ENCODE peak calls at places on chromosomes 7 and 10, in five cellular contexts. One of them, this sample, is unnamed.
A peak's percentile ranks its signal among the peaks of the same experiment; 100 is the strongest.

GRCh38 chr7:116227678-116228239 is 17.4 kb downstream of the TES start:
- DNase-seq in testis: no peak
- DNase-seq in effector memory CD4-positive, alpha-beta T cell: no peak
- DNase-seq in IMR-90: peak; percentile 94
- DNase-seq in cardiac muscle cell: no peak
- DNase-seq in this sample: no peak

GRCh38 chr10:110008518-110009339 is 945 bp downstream of the ADD3 start:
- DNase-seq in testis: peak; percentile 53
- DNase-seq in effector memory CD4-positive, alpha-beta T cell: peak; percentile 17
- DNase-seq in IMR-90: no peak
- DNase-seq in cardiac muscle cell: peak; percentile 42
- DNase-seq in this sample: no peak

GRCh38 chr7:26508917-26509316 is 217.3 kb downstream of the SNX10 start:
- DNase-seq in testis: no peak
- DNase-seq in effector memory CD4-positive, alpha-beta T cell: no peak
- DNase-seq in IMR-90: no peak
- DNase-seq in cardiac muscle cell: no peak
- DNase-seq in this sample: no peak

GRCh38 chr10:113665352-113665751 is 1.5 kb upstream of the NRAP start:
- DNase-seq in testis: no peak
- DNase-seq in effector memory CD4-positive, alpha-beta T cell: no peak
- DNase-seq in IMR-90: no peak
- DNase-seq in cardiac muscle cell: no peak
- DNase-seq in this sample: no peak

GRCh38 chr10:72691470-72692056 is 380 bp upstream of the MCU start:
- DNase-seq in testis: no peak
- DNase-seq in effector memory CD4-positive, alpha-beta T cell: no peak
- DNase-seq in IMR-90: peak; percentile 93
- DNase-seq in cardiac muscle cell: no peak
- DNase-seq in this sample: peak; percentile 73

GRCh38 chr7:101743995-101744360 is 73.4 kb upstream of the CUX1 start:
- DNase-seq in testis: peak; percentile 20
- DNase-seq in effector memory CD4-positive, alpha-beta T cell: no peak
- DNase-seq in IMR-90: no peak
- DNase-seq in cardiac muscle cell: peak; percentile 49
- DNase-seq in this sample: no peak

GRCh38 chr7:80496586-80496985 is 15.3 kb downstream of the GNAT3 start:
- DNase-seq in testis: no peak
- DNase-seq in effector memory CD4-positive, alpha-beta T cell: no peak
- DNase-seq in IMR-90: peak; percentile 54
- DNase-seq in cardiac muscle cell: no peak
- DNase-seq in this sample: no peak

GRCh38 chr7:20359397-20359963 is 28.8 kb downstream of the ITGB8 start:
- DNase-seq in testis: no peak
- DNase-seq in effector memory CD4-positive, alpha-beta T cell: no peak
- DNase-seq in IMR-90: peak; percentile 56
- DNase-seq in cardiac muscle cell: no peak
- DNase-seq in this sample: no peak

GRCh38 chr7:40815512-40815911 is 680.7 kb downstream of the SUGCT start:
- DNase-seq in testis: no peak
- DNase-seq in effector memory CD4-positive, alpha-beta T cell: no peak
- DNase-seq in IMR-90: peak; percentile 81
- DNase-seq in cardiac muscle cell: no peak
- DNase-seq in this sample: peak; percentile 37

GRCh38 chr7:102875700-102876192 is 37.1 kb upstream of the LRRC17 start:
- DNase-seq in testis: no peak
- DNase-seq in effector memory CD4-positive, alpha-beta T cell: no peak
- DNase-seq in IMR-90: peak; percentile 100
- DNase-seq in cardiac muscle cell: no peak
- DNase-seq in this sample: peak; percentile 98

GRCh38 chr7:38034062-38034907 is 113.8 kb downstream of the EPDR1 start:
- DNase-seq in testis: no peak
- DNase-seq in effector memory CD4-positive, alpha-beta T cell: no peak
- DNase-seq in IMR-90: no peak
- DNase-seq in cardiac muscle cell: no peak
- DNase-seq in this sample: no peak

GRCh38 chr7:77827999-77828398 is 29.4 kb downstream of the PHTF2 start:
- DNase-seq in testis: no peak
- DNase-seq in effector memory CD4-positive, alpha-beta T cell: no peak
- DNase-seq in IMR-90: no peak
- DNase-seq in cardiac muscle cell: no peak
- DNase-seq in this sample: no peak

GRCh38 chr7:143096146-143096545 is 35.7 kb upstream of the PIP start:
- DNase-seq in testis: no peak
- DNase-seq in effector memory CD4-positive, alpha-beta T cell: no peak
- DNase-seq in IMR-90: no peak
- DNase-seq in cardiac muscle cell: no peak
- DNase-seq in this sample: no peak

GRCh38 chr10:34121974-34122282 is 693.2 kb downstream of the PARD3 start:
- DNase-seq in testis: no peak
- DNase-seq in effector memory CD4-positive, alpha-beta T cell: no peak
- DNase-seq in IMR-90: peak; percentile 71
- DNase-seq in cardiac muscle cell: no peak
- DNase-seq in this sample: no peak

GRCh38 chr7:86768967-86769760 is 125.5 kb downstream of the GRM3 start:
- DNase-seq in testis: no peak
- DNase-seq in effector memory CD4-positive, alpha-beta T cell: no peak
- DNase-seq in IMR-90: no peak
- DNase-seq in cardiac muscle cell: no peak
- DNase-seq in this sample: no peak

GRCh38 chr10:13340626-13341370 is 7.3 kb downstream of the SEPHS1 start:
- DNase-seq in testis: no peak
- DNase-seq in effector memory CD4-positive, alpha-beta T cell: peak; percentile 6
- DNase-seq in IMR-90: no peak
- DNase-seq in cardiac muscle cell: no peak
- DNase-seq in this sample: no peak

GRCh38 chr10:43689618-43689954 is 40.9 kb upstream of the ZNF32 start:
- DNase-seq in testis: peak; percentile 58
- DNase-seq in effector memory CD4-positive, alpha-beta T cell: no peak
- DNase-seq in IMR-90: no peak
- DNase-seq in cardiac muscle cell: peak; percentile 20
- DNase-seq in this sample: no peak

GRCh38 chr7:74356589-74357315 is 67.5 kb downstream of the CLIP2 start:
- DNase-seq in testis: no peak
- DNase-seq in effector memory CD4-positive, alpha-beta T cell: no peak
- DNase-seq in IMR-90: peak; percentile 53
- DNase-seq in cardiac muscle cell: no peak
- DNase-seq in this sample: no peak

GRCh38 chr7:114922151-114922651 is 307 bp downstream of the MDFIC start:
- DNase-seq in testis: peak; percentile 18
- DNase-seq in effector memory CD4-positive, alpha-beta T cell: peak; percentile 49
- DNase-seq in IMR-90: peak; percentile 64
- DNase-seq in cardiac muscle cell: peak; percentile 74
- DNase-seq in this sample: no peak

GRCh38 chr10:124522903-124523260 is 61.3 kb downstream of the LHPP start:
- DNase-seq in testis: no peak
- DNase-seq in effector memory CD4-positive, alpha-beta T cell: no peak
- DNase-seq in IMR-90: no peak
- DNase-seq in cardiac muscle cell: no peak
- DNase-seq in this sample: no peak

GRCh38 chr10:124520553-124521428 is 59.2 kb downstream of the LHPP start:
- DNase-seq in testis: no peak
- DNase-seq in effector memory CD4-positive, alpha-beta T cell: no peak
- DNase-seq in IMR-90: peak; percentile 19
- DNase-seq in cardiac muscle cell: no peak
- DNase-seq in this sample: no peak

GRCh38 chr10:124523301-124523871 is 61.8 kb downstream of the LHPP start:
- DNase-seq in testis: no peak
- DNase-seq in effector memory CD4-positive, alpha-beta T cell: no peak
- DNase-seq in IMR-90: no peak
- DNase-seq in cardiac muscle cell: no peak
- DNase-seq in this sample: no peak

GRCh38 chr10:124522131-124522902 is 60.7 kb downstream of the LHPP start:
- DNase-seq in testis: no peak
- DNase-seq in effector memory CD4-positive, alpha-beta T cell: no peak
- DNase-seq in IMR-90: no peak
- DNase-seq in cardiac muscle cell: no peak
- DNase-seq in this sample: no peak

DNA sequence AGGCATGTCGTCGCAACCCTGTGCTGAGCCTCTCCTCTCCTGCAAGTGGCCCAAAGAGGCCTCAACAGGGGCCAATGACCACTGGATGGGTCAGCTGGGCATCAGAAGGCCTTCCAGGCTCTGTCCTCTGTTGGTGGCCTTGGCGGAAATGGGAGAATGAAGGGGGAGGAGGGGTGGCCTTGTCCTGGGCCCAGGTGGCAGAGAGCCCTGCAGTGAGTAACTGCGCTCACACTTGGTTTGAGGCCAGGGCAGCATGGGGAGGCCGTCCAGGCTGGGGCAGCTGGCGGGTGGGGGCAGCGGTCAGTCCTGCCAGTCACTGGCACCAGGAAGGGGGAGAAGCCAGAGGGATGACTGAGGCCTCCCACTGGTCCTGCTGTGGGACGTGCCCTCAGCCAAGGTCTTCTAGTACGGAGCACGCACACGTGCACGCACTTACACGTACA is 59.8 kb downstream of the LHPP start:
- DNase-seq in testis: peak; percentile 75
- DNase-seq in effector memory CD4-positive, alpha-beta T cell: no peak
- DNase-seq in IMR-90: no peak
- DNase-seq in cardiac muscle cell: no peak
- DNase-seq in this sample: no peak
- H3K27ac ChIP-seq in testis: no peak overlapping the region
- H3K27ac ChIP-seq in effector memory CD4-positive, alpha-beta T cell: no peak overlapping the region
- H3K27ac ChIP-seq in IMR-90: no peak overlapping the region
- H3K27ac ChIP-seq in cardiac muscle cell: no peak overlapping the region
- H3K27ac ChIP-seq in this sample: no peak overlapping the region

DNA sequence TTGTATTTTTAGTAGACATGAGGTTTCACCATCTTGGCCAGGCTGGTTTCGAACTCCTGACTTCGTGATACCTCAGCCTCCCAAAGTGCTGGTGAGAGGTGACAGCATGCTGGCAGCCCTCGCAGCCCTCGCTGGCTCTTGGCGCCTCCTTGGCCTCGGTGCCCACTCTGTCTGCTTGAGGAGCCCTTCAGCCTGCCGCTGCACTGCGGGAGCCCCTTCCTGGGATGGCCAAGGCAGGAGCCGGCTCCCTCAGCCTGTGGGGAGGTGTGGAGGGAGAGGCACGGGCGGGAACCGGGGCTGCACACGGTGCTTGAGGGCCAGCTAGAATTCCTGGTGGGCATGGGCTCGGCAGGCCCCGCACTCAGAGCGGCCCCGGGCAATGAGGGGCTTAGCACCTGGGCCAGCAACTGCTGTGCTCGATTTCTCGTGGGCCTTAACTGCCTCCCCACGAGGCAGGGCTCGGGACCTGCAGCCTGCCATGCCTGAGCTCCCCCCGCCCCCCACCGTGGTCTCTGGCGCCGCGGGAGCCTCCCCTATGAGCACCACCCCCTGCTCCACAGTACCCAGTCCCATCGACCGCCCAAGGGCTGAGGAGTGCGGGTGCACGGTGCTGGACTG is 96.5 kb upstream of the RHOBTB1 start:
- DNase-seq in testis: no peak
- DNase-seq in effector memory CD4-positive, alpha-beta T cell: no peak
- DNase-seq in IMR-90: no peak
- DNase-seq in cardiac muscle cell: no peak
- DNase-seq in this sample: no peak
- H3K27ac ChIP-seq in testis: no peak overlapping the region
- H3K27ac ChIP-seq in effector memory CD4-positive, alpha-beta T cell: no peak overlapping the region
- H3K27ac ChIP-seq in IMR-90: no peak overlapping the region
- H3K27ac ChIP-seq in cardiac muscle cell: no peak overlapping the region
- H3K27ac ChIP-seq in this sample: no peak overlapping the region

GRCh38 chr10:32982911-32983310 is 24.9 kb upstream of the ITGB1 start:
- DNase-seq in testis: no peak
- DNase-seq in effector memory CD4-positive, alpha-beta T cell: no peak
- DNase-seq in IMR-90: peak; percentile 55
- DNase-seq in cardiac muscle cell: no peak
- DNase-seq in this sample: no peak

GRCh38 chr10:32980558-32981468 is 22.8 kb upstream of the ITGB1 start:
- DNase-seq in testis: peak; percentile 88
- DNase-seq in effector memory CD4-positive, alpha-beta T cell: peak; percentile 72
- DNase-seq in IMR-90: peak; percentile 100
- DNase-seq in cardiac muscle cell: peak; percentile 94
- DNase-seq in this sample: peak; percentile 99

GRCh38 chr10:32982293-32982709 is 24.3 kb upstream of the ITGB1 start:
- DNase-seq in testis: no peak
- DNase-seq in effector memory CD4-positive, alpha-beta T cell: no peak
- DNase-seq in IMR-90: peak; percentile 95
- DNase-seq in cardiac muscle cell: no peak
- DNase-seq in this sample: no peak

GRCh38 chr10:32980242-32980557 is 22.2 kb upstream of the ITGB1 start:
- DNase-seq in testis: no peak
- DNase-seq in effector memory CD4-positive, alpha-beta T cell: no peak
- DNase-seq in IMR-90: no peak
- DNase-seq in cardiac muscle cell: no peak
- DNase-seq in this sample: no peak

DNA sequence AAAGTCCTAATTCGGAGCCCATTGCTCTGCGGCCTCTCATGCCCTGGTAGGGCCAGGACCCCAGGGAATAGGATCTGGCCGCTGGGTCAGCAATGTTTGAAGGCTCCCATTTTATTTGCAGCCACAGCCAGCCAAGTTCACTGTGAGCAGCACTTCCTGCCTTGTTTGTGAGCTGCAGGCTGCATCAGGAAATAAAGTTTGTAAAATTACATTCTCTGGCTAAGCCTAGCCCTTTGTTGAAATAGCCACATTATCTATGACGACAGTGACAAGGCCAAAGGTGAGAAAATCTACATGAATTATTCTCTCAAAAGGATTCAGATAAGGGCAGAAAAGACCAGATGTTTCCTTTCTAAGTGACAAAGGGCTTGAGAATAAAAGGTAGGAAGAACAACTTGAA is 23.7 kb upstream of the ITGB1 start:
- DNase-seq in testis: no peak
- DNase-seq in effector memory CD4-positive, alpha-beta T cell: no peak
- DNase-seq in IMR-90: peak; percentile 68
- DNase-seq in cardiac muscle cell: peak; percentile 12
- DNase-seq in this sample: no peak
- H3K27ac ChIP-seq in testis: peak overlapping the region; percentile 86
- H3K27ac ChIP-seq in effector memory CD4-positive, alpha-beta T cell: peak overlapping the region; percentile 68
- H3K27ac ChIP-seq in IMR-90: peak overlapping the region; percentile 87
- H3K27ac ChIP-seq in cardiac muscle cell: peak overlapping the region; percentile 86
- H3K27ac ChIP-seq in this sample: peak overlapping the region; percentile 99

GRCh38 chr10:37681617-37681999 is 175.8 kb downstream of the ZNF248 start:
- DNase-seq in testis: no peak
- DNase-seq in effector memory CD4-positive, alpha-beta T cell: no peak
- DNase-seq in IMR-90: no peak
- DNase-seq in cardiac muscle cell: no peak
- DNase-seq in this sample: no peak
- H3K27ac ChIP-seq in testis: no peak overlapping the region
- H3K27ac ChIP-seq in effector memory CD4-positive, alpha-beta T cell: no peak overlapping the region
- H3K27ac ChIP-seq in IMR-90: no peak overlapping the region
- H3K27ac ChIP-seq in cardiac muscle cell: no peak overlapping the region
- H3K27ac ChIP-seq in this sample: no peak overlapping the region